ENCODE peak calls at places on chromosome 1, in six cellular contexts. Q, R, Z, B, H and G are unnamed samples.

GRCh38 chr1:228101994-228102790 is 933 bp downstream of the C1orf35 start:
- DNase-seq in Q (no peak), Z (peak; percentile 57), B (no peak), H (no peak), R (no peak), G (no peak)

GRCh38 chr1:7827134-7827955 is 25.5 kb downstream of the UTS2 start:
- DNase-seq in R (no peak), Q (no peak), B (no peak), Z (peak; percentile 59), H (peak; percentile 33), G (no peak)

GRCh38 chr1:234253732-234254131 is 119.5 kb upstream of the COA6 start:
- DNase-seq in R (no peak), Z (no peak), H (no peak), B (no peak), Q (no peak), G (no peak)

GRCh38 chr1:2606806-2607680 is 20.5 kb downstream of the PRXL2B start:
- DNase-seq in Q (no peak), Z (no peak), H (no peak), R (no peak), B (no peak), G (no peak)

GRCh38 chr1:47679826-47680225 is 242.0 kb downstream of the FOXD2 start:
- DNase-seq in Z (no peak), Q (no peak), H (no peak), B (no peak), R (no peak), G (no peak)

GRCh38 chr1:94827434-94827833 is 7.3 kb downstream of the SLC44A3 start:
- DNase-seq in B (no peak), Q (no peak), H (no peak), Z (no peak), R (no peak), G (no peak)

GRCh38 chr1:31036749-31037500 is 28.6 kb downstream of the PUM1 start:
- DNase-seq in R (no peak), B (no peak), H (peak; percentile 62), Q (no peak), Z (no peak), G (no peak)

GRCh38 chr1:11570821-11571220 is 83.4 kb downstream of the FBXO2 start:
- DNase-seq in Z (no peak), Q (no peak), H (no peak), B (no peak), R (no peak), G (no peak)

GRCh38 chr1:32249831-32250525 is 1.1 kb upstream of the LCK start:
- DNase-seq in H (peak; percentile 29), B (no peak), Q (no peak), R (no peak), Z (peak; percentile 98), G (no peak)

GRCh38 chr1:169568497-169568896 is 17.8 kb downstream of the F5 start:
- DNase-seq in Q (no peak), H (no peak), R (no peak), B (no peak), Z (no peak), G (no peak)

GRCh38 chr1:116574581-116575291 is 3.9 kb upstream of the CD58 start:
- DNase-seq in R (no peak), Z (peak; percentile 66), B (no peak), Q (peak; percentile 34), H (peak; percentile 49), G (peak; percentile 44)

GRCh38 chr1:168335500-168335899 is 54.8 kb downstream of the TBX19 start:
- DNase-seq in Z (no peak), B (no peak), Q (no peak), R (no peak), H (no peak), G (no peak)

GRCh38 chr1:197663178-197663953 is 111.9 kb downstream of the DENND1B start:
- DNase-seq in Q (no peak), B (no peak), Z (no peak), R (no peak), H (no peak), G (no peak)

GRCh38 chr1:232532901-232533300 is 97.0 kb downstream of the SIPA1L2 start:
- DNase-seq in H (no peak), B (no peak), Q (no peak), Z (no peak), R (no peak), G (no peak)

GRCh38 chr1:198185759-198186158 is 29.0 kb downstream of the NEK7 start:
- DNase-seq in Z (no peak), B (no peak), R (no peak), Q (no peak), H (no peak), G (no peak)

GRCh38 chr1:156927215-156928042 is 7.0 kb downstream of the LRRC71 start:
- DNase-seq in Q (peak; percentile 40), Z (no peak), R (peak; percentile 39), B (peak; percentile 14), H (peak; percentile 56), G (peak; percentile 46)

GRCh38 chr1:36411674-36412648 is 14.3 kb upstream of the LSM10 start:
- DNase-seq in Q (no peak), Z (no peak), R (no peak), B (no peak), H (peak; percentile 46), G (no peak)

GRCh38 chr1:151673407-151673806 is 43.2 kb downstream of the CELF3 start:
- DNase-seq in Z (no peak), H (no peak), Q (no peak), R (no peak), B (no peak), G (no peak)

GRCh38 chr1:21153336-21153735 is 23.4 kb downstream of the EIF4G3 start:
- DNase-seq in B (no peak), Z (no peak), Q (no peak), R (no peak), H (no peak), G (no peak)

GRCh38 chr1:229070168-229070567 is 200.7 kb upstream of the RAB4A start:
- DNase-seq in R (no peak), Z (no peak), B (no peak), H (peak; percentile 77), Q (peak; percentile 44), G (no peak)

GRCh38 chr1:246773213-246773641 is 49.0 kb downstream of the SCCPDH start:
- DNase-seq in H (no peak), B (no peak), Z (peak; percentile 85), R (no peak), Q (no peak), G (no peak)

GRCh38 chr1:17338706-17339493 is 30.9 kb downstream of the PADI4 start:
- DNase-seq in Q (no peak), B (no peak), Z (no peak), R (no peak), H (no peak), G (no peak)